ENCODE peak calls at places on chromosome 21, in six cellular contexts. H is HCT116, T is ovary, D is right lobe of liver, S is prostate gland, V is Peyer's patch. K is an unnamed sample.

GRCh38 chr21:26769613-26770188 is 75.5 kb downstream of the ADAMTS1 start:
- DNase-seq in H (no peak), T (no peak), D (no peak), S (no peak), V (no peak), K (no peak)

GRCh38 chr21:28754862-28755261 is 237.8 kb downstream of the LTN1 start:
- DNase-seq in H (no peak), T (no peak), D (no peak), S (no peak), V (no peak), K (no peak)

GRCh38 chr21:38306833-38307232 is 50.0 kb downstream of the KCNJ15 start:
- DNase-seq in H (no peak), T (no peak), D (no peak), S (no peak), V (no peak), K (no peak)

GRCh38 chr21:38249879-38250278 is 6.9 kb upstream of the KCNJ15 start:
- DNase-seq in H (no peak), T (no peak), D (no peak), S (no peak), V (no peak), K (no peak)

GRCh38 chr21:33267250-33267649 is 1.1 kb downstream of the IL10RB start:
- DNase-seq in H (no peak), T (no peak), D (no peak), S (no peak), V (no peak), K (no peak)

GRCh38 chr21:30434033-30434631 is 4.1 kb downstream of the KRTAP13-4 start:
- DNase-seq in H (no peak), T (no peak), D (no peak), S (peak), V (no peak), K (no peak)

GRCh38 chr21:16159213-16159970 is 429.6 kb downstream of the USP25 start:
- DNase-seq in H (no peak), T (no peak), D (no peak), S (no peak), V (no peak), K (no peak)

GRCh38 chr21:38219049-38219628 is 37.7 kb upstream of the KCNJ15 start:
- DNase-seq in H (peak), T (peak), D (peak), S (peak), V (no peak), K (peak)

GRCh38 chr21:20802631-20803260 is 195.5 kb upstream of the NCAM2 start:
- DNase-seq in H (no peak), T (no peak), D (no peak), S (no peak), V (no peak), K (no peak)

GRCh38 chr21:28944296-28944695 is 48.4 kb downstream of the LTN1 start:
- DNase-seq in H (no peak), T (no peak), D (no peak), S (no peak), V (no peak), K (no peak)

GRCh38 chr21:28485301-28486022 is 507.2 kb downstream of the LTN1 start:
- DNase-seq in H (no peak), T (no peak), D (no peak), S (no peak), V (no peak), K (no peak)

GRCh38 chr21:34843562-34843961 is 174.8 kb downstream of the CLIC6 start:
- DNase-seq in H (no peak), T (no peak), D (no peak), S (no peak), V (no peak), K (no peak)

GRCh38 chr21:34846214-34846575 is 177.4 kb downstream of the CLIC6 start:
- DNase-seq in H (no peak), T (no peak), D (no peak), S (no peak), V (no peak), K (peak)

GRCh38 chr21:34844033-34844923 is 175.5 kb downstream of the CLIC6 start:
- DNase-seq in H (no peak), T (no peak), D (peak), S (no peak), V (no peak), K (peak)

GRCh38 chr21:34845521-34846213 is 176.9 kb downstream of the CLIC6 start:
- DNase-seq in H (peak), T (no peak), D (no peak), S (peak), V (no peak), K (peak)

DNA sequence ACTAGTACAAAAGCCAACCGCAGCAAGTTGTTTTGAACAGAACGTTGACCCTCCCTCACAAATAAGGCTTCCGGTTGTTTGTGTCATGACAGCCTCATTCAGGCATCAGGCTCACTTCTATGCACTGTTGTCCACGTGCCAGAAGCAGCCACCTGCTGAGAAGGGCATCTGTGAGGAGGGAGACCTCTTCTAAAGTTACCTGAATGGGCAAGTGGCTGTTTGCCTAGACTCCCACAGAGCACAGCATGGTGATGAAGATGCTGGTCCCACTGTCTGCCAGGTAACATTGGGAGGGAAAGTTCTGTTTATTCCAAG is 176.1 kb downstream of the CLIC6 start:
- DNase-seq in H (no peak), T (no peak), D (no peak), S (no peak), V (no peak), K (no peak)
- TF ChIP-seq POLR2A in H (no peak), T (no peak), D (no peak), S (no peak), V (no peak), K (no peak)

GRCh38 chr21:46244602-46245001 is 16.0 kb upstream of the LSS start:
- DNase-seq in H (no peak), T (no peak), D (no peak), S (no peak), V (no peak), K (no peak)
- TF ChIP-seq CTCF in H (no peak), T (no peak), D (no peak), S (no peak), V (no peak), K (no peak)

GRCh38 chr21:44790401-44790800 is 11.2 kb downstream of the UBE2G2 start:
- DNase-seq in H (no peak), T (no peak), D (no peak), S (no peak), V (no peak), K (no peak)
- TF ChIP-seq POLR2A in H (no peak), T (no peak), D (no peak), S (no peak), V (no peak), K (no peak)

GRCh38 chr21:35672313-35672712 is 388.0 kb downstream of the SETD4 start:
- DNase-seq in H (no peak), T (no peak), D (no peak), S (no peak), V (no peak), K (no peak)

GRCh38 chr21:35678393-35678792 is 381.9 kb downstream of the SETD4 start:
- DNase-seq in H (no peak), T (no peak), D (no peak), S (no peak), V (no peak), K (no peak)

GRCh38 chr21:35677298-35677841 is 383.0 kb downstream of the SETD4 start:
- DNase-seq in H (no peak), T (no peak), D (no peak), S (no peak), V (no peak), K (no peak)

GRCh38 chr21:35674272-35674671 is 386.1 kb downstream of the SETD4 start:
- DNase-seq in H (no peak), T (no peak), D (no peak), S (no peak), V (no peak), K (no peak)

DNA sequence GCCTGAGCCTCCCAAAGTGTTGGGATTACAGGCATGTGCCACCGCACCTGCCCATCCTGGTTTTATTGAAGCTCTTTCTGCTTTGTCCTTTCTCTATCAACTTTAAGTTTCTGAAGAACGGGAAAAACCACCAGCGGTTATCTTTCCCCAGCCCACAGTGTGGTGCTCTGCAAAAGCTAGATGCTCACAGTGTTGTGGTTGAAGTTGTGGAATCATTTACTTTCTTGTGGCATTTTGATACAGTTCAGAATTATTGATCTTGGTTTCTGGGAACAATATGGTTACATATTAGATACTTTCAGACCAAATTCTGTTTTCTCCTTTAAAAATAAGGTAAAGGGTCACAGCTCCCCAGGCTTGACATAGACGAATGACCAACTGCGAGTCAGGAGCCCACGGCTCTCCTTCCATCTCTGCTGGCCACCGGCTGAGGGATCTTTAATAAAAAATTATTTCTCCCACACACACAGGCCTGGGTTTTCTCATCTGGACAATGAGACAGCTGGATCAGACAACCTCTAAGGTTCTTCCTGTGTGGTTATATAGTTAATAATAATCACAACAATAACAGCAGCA is 385.3 kb downstream of the SETD4 start:
- DNase-seq in H (no peak), T (no peak), D (no peak), S (no peak), V (no peak), K (no peak)
- TF ChIP-seq CTCF in H (no peak), T (no peak), D (peak), S (no peak), V (no peak), K (no peak)

DNA sequence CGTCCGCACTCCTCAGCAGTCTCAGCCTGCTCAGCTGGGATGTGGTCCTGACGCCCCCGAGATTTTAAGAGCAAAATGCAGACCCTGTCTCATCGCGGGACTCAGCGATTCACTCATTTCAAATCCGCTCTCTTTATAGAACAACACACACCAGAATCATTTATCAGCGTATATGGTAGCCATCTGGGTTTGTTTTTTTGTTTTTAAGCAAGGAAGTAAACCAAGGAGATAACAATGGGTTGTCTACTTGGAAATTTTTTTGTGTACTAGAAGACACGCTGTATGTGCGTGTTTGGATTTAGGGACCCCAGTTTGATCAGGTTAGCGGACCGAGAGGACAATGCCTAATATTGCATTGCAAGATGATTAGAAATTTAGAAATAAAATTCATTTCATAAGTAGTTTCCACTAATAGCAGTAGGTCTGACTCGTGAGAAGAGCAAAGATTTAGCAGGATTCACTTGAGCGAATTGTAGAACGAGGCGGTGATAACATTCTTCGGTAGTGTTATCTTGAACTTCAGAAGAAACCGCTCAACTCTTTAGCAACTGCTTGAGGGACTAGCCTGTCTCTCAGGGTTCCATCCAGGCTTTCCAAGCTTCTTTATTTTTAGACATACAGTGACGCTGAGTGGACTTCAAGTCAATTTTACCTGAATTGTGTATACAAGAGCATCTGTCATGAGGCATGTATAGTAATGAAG is 1.3 kb downstream of the GABPA start:
- DNase-seq in H (no peak), T (no peak), D (no peak), S (no peak), V (no peak), K (no peak)
- TF ChIP-seq POLR2A in H (no peak), T (no peak), D (no peak), S (no peak), V (no peak), K (no peak)

GRCh38 chr21:15022608-15023261 is 42.1 kb downstream of the NRIP1 start:
- DNase-seq in H (no peak), T (no peak), D (no peak), S (no peak), V (no peak), K (no peak)
- TF ChIP-seq CTCF in H (no peak), T (no peak), D (no peak), S (no peak), V (no peak), K (no peak)

DNA sequence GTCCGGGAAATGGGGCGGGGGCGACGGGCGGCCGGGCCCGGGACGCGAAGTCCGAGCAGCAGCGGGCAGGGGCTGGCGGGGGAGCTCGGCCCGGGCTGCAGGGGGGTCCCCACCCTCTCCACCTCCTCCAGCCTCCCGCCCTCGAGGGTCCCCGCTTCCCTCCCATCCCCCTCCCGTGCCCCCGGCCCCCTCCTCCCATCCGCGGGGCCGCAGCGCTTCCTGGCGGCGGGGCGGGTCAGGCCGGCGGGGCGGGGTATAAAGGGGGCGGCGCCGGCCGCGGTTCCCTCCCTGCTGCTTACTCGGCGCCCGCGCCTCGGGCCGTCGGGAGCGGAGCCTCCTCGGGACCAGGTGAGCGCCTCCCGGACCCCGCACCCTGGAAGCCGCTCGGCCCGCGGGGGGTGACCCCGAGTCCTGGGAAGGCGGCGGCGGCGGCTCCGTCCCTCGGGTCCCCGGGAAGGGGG is at the start of gene COL6A2:
- DNase-seq in H (no peak), T (peak), D (peak), S (peak), V (peak), K (peak)
- TF ChIP-seq POLR2A in H (peak), T (peak), D (peak), S (peak), V (no peak), K (no peak)

GRCh38 chr21:41894511-41894910 is 15.4 kb upstream of the PRDM15 start:
- DNase-seq in H (no peak), T (no peak), D (no peak), S (no peak), V (no peak), K (no peak)

GRCh38 chr21:41897047-41897669 is 18.0 kb upstream of the PRDM15 start:
- DNase-seq in H (no peak), T (no peak), D (no peak), S (no peak), V (no peak), K (no peak)

GRCh38 chr21:41897690-41898089 is 18.5 kb upstream of the PRDM15 start:
- DNase-seq in H (no peak), T (no peak), D (no peak), S (no peak), V (no peak), K (no peak)

GRCh38 chr21:41894922-41895557 is 15.9 kb upstream of the PRDM15 start:
- DNase-seq in H (no peak), T (no peak), D (no peak), S (no peak), V (no peak), K (no peak)

GRCh38 chr21:41895643-41896493 is 16.7 kb upstream of the PRDM15 start:
- DNase-seq in H (no peak), T (no peak), D (no peak), S (no peak), V (no peak), K (no peak)
- TF ChIP-seq CTCF in H (no peak), T (no peak), D (no peak), S (no peak), V (no peak), K (no peak)

DNA sequence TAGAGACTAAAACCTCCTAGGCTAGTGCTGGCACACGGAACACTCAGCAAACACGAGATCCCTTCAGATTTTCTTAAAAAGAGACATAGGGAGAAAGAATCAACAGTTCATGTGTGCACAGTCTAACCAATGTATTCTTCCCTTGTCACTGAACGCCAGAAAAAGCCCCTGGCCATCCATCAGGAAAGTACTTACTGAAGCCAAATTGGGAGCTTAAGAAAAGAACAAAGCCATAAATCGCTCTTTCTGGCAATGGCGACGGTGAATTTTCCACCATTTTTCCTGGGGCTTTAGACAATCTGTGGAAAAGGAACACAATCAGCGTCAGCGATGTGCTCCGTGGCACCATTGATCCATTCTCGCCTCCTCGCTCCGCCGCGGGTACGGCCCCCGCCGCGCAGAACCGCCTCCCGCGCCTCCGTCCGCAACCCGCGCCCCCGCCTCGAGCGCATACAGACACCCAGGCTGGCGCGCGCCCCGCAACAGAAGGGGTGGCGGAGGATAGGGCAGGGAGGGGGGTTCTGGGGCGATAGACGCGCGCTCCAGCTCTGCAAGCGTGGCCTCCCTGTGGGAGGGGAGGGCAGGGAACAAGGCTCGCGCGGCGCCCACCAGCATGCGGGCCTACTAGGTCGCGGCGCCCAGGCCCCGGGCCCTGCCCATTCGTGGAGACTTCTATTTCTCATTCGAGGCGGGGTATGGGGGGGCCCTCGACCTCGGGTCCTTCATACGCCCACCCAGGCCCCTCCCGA is 458 bp downstream of the PIGP start:
- DNase-seq in H (no peak), T (peak), D (peak), S (peak), V (peak), K (peak)
- TF ChIP-seq POLR2A in H (no peak), T (no peak), D (no peak), S (peak), V (no peak), K (no peak)

K was measured in lower leg skin.